ENCODE peak calls at places on chromosomes 5 and 9, in nine cellular contexts. P is B cell; Y is AG04449; R is omental fat pad; G is activated CD4-positive, alpha-beta T cell treated with anti-CD3 and anti-CD28 coated beads for 48 hours; Q is NCI-H526; Z is heart right ventricle; U is transverse colon; N is NCI-H2029 treated with DMSO at 0.1 percent for 48 hours. H is an unnamed sample.

GRCh38 chr5:56414056-56414455 is 180.9 kb upstream of the ANKRD55 start:
- DNase-seq in Q (no peak), U (no peak), Y (no peak), P (no peak), G (no peak), R (no peak), Z (no peak), N (no peak), H (no peak)

GRCh38 chr5:132674671-132675506 is 1.1 kb downstream of the IL4 start:
- DNase-seq in P (no peak), Q (no peak), Y (peak), R (no peak), G (no peak), U (no peak), N (no peak), Z (no peak), H (peak)

GRCh38 chr5:88674262-88675158 is 208.5 kb downstream of the MEF2C start:
- DNase-seq in Q (peak), G (peak), P (peak), N (peak), Z (no peak), R (no peak), Y (no peak), U (no peak), H (no peak)

GRCh38 chr5:129125819-129126218 is 31.3 kb downstream of the ISOC1 start:
- DNase-seq in Y (no peak), G (no peak), Q (no peak), P (no peak), N (no peak), R (no peak), Z (no peak), U (no peak), H (no peak)

GRCh38 chr9:96616817-96617438 is 2.7 kb downstream of the CDC14B start:
- DNase-seq in Q (no peak), Y (no peak), G (no peak), Z (no peak), P (no peak), R (no peak), N (no peak), U (no peak), H (no peak)

GRCh38 chr9:124475158-124475867 is 25.1 kb downstream of the ADGRD2 start:
- DNase-seq in U (no peak), Q (no peak), N (no peak), P (no peak), Y (no peak), G (no peak), R (no peak), Z (no peak), H (no peak)

GRCh38 chr5:20469390-20469789 is 481.4 kb upstream of the CDH18 start:
- DNase-seq in Q (no peak), N (no peak), U (no peak), Z (no peak), P (no peak), R (no peak), G (no peak), Y (no peak), H (no peak)

GRCh38 chr5:6399978-6400910 is 21.9 kb upstream of the MED10 start:
- DNase-seq in N (no peak), P (no peak), R (no peak), Z (no peak), Y (no peak), Q (no peak), U (no peak), G (no peak), H (peak)

GRCh38 chr5:107265268-107265667 is 405.5 kb downstream of the EFNA5 start:
- DNase-seq in Z (no peak), Y (no peak), R (no peak), U (no peak), N (no peak), Q (no peak), P (no peak), G (no peak), H (no peak)

GRCh38 chr9:100099722-100100042 is 639 bp downstream of the INVS start:
- DNase-seq in U (no peak), G (peak), Z (no peak), Y (no peak), Q (peak), R (no peak), P (no peak), N (peak), H (no peak)

GRCh38 chr5:123299124-123299523 is 124.1 kb downstream of the CEP120 start:
- DNase-seq in G (no peak), U (no peak), Y (no peak), Q (no peak), P (no peak), Z (no peak), N (no peak), R (no peak), H (no peak)

GRCh38 chr9:83061036-83061435 is 1.9 kb downstream of the RASEF start:
- DNase-seq in N (peak), Z (no peak), Y (no peak), G (no peak), R (no peak), Q (no peak), P (no peak), U (peak), H (peak)

GRCh38 chr5:143413964-143414669 is 10.6 kb upstream of the NR3C1 start:
- DNase-seq in P (no peak), Z (peak), Q (no peak), R (no peak), Y (no peak), U (no peak), N (no peak), G (no peak), H (no peak)

GRCh38 chr5:40224421-40224820 is 455.3 kb upstream of the PTGER4 start:
- DNase-seq in N (no peak), U (no peak), Q (no peak), P (no peak), R (no peak), Y (no peak), Z (no peak), G (no peak), H (peak)

GRCh38 chr5:173717959-173718358 is 101.5 kb upstream of the BOD1 start:
- DNase-seq in U (no peak), Z (no peak), G (no peak), N (no peak), Q (peak), Y (no peak), P (no peak), R (no peak), H (no peak)

GRCh38 chr5:102295534-102296228 is 403 bp downstream of the SLCO4C1 start:
- DNase-seq in Y (no peak), N (no peak), R (no peak), U (peak), Q (peak), Z (no peak), P (peak), G (no peak), H (no peak)

GRCh38 chr9:33164138-33164809 is 2.9 kb downstream of the B4GALT1 start:
- DNase-seq in Y (no peak), U (peak), R (no peak), Z (peak), N (no peak), Q (no peak), P (no peak), G (no peak), H (no peak)

GRCh38 chr5:88235828-88236227 is 32.8 kb downstream of the TMEM161B start:
- DNase-seq in G (no peak), Q (no peak), P (no peak), Z (no peak), R (no peak), Y (no peak), U (no peak), N (no peak), H (no peak)